ENCODE peak calls at places on chromosomes 5 and 9, in ten cellular contexts. O is body of pancreas; W is bronchial epithelial cell; C is uterus; L is fibroblast of mammary gland; B is HCT116; D is right lobe of liver; J is CD8-positive, alpha-beta T cell; N is fibroblast of pulmonary artery; K is pancreas. T is an unnamed sample.

GRCh38 chr9:105572455-105572854 is 14.5 kb downstream of the FKTN start:
- DNase-seq in O (no peak), W (no peak), C (no peak), L (no peak), B (no peak), D (no peak), J (no peak), N (no peak), K (no peak), T (no peak)

GRCh38 chr5:12743582-12743981 is 839.3 kb upstream of the CTNND2 start:
- DNase-seq in O (no peak), W (no peak), C (no peak), L (no peak), B (no peak), D (no peak), J (no peak), N (no peak), K (no peak), T (no peak)

GRCh38 chr5:111706345-111706744 is 50.6 kb downstream of the NREP start:
- DNase-seq in O (no peak), W (no peak), C (no peak), L (no peak), B (no peak), D (no peak), J (no peak), N (peak; percentile 22), K (no peak), T (no peak)

GRCh38 chr9:91682806-91683205 is 259.2 kb upstream of the NFIL3 start:
- DNase-seq in O (no peak), W (peak; percentile 90), C (no peak), L (peak; percentile 79), B (no peak), D (no peak), J (no peak), N (peak; percentile 22), K (no peak), T (no peak)

GRCh38 chr5:116521173-116521872 is 53.3 kb downstream of the SEMA6A start:
- DNase-seq in O (no peak), W (peak; percentile 40), C (peak; percentile 21), L (peak; percentile 54), B (no peak), D (no peak), J (no peak), N (peak; percentile 14), K (no peak), T (no peak)

GRCh38 chr9:132049900-132050299 is 29.8 kb downstream of the MED27 start:
- DNase-seq in O (no peak), W (peak; percentile 6), C (no peak), L (no peak), B (no peak), D (no peak), J (no peak), N (no peak), K (no peak), T (no peak)

GRCh38 chr5:124370601-124371000 is 375.8 kb downstream of the ZNF608 start:
- DNase-seq in O (no peak), W (no peak), C (no peak), L (no peak), B (no peak), D (no peak), J (no peak), N (no peak), K (no peak), T (no peak)

GRCh38 chr5:39452846-39453245 is 28.1 kb upstream of the DAB2 start:
- DNase-seq in O (no peak), W (no peak), C (no peak), L (peak; percentile 42), B (no peak), D (no peak), J (no peak), N (peak; percentile 44), K (no peak), T (no peak)

DNA sequence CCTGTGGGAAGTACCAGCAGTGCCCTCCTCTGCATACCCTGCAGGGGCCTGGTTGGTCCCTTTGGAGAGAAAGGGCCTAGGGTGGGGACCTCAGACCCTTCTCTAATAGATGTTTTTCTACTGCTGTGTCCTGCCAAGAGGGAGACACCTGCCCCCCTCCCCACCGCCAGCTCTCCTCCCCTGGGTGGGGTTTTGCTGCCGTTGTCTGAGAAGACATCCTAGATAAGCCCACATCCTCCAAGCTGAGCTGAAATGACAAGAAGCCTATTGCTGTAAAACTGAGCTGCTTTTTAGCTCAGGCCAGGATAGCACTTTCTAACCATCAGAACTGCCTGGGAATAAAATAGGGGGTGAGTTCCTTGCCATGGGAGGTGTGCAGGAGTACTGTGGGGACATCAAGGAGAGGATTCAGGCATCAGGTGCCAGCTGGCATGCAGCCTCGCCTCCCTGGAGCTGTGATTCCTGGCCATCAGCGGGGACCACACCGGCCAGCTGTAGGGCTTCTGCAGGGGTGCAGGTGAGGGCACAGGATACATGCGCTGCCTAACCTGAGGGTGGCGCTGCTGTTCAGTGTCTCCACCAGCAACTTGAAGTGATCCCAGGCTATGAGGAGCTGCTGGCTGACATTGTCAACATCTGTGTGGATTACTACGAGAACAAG is 37.9 kb downstream of the CYFIP2 start:
- DNase-seq in O (no peak), W (no peak), C (no peak), L (no peak), B (no peak), D (no peak), J (peak; percentile 77), N (no peak), K (no peak), T (no peak)
- TF ChIP-seq CTCF in O (no peak), W (no peak), C (no peak), L (no peak), B (peak; percentile 44), D (no peak), J (peak; percentile 53), N (no peak), K (no peak), T (no peak)

DNA sequence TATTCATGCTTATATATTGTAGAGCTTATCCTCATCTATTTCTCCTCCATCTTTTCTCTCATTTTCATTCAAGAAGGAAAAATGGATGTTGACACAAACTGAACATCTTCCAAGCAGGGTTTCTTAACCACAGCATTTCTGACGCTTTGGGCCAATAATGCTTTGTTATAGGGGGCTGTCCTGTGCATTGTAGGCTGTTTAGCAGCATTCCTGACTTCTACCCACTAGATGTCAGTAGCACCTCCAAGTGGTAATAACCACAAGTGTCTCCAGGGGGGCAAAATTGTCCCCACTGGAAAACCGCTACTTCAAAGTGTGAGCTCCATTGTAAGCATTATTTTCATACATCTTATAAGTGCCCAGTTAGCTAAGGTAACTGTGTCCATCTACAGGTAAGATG is 2.6 kb upstream of the TXNDC8 start:
- DNase-seq in O (no peak), W (peak; percentile 34), C (no peak), L (peak; percentile 39), B (peak; percentile 24), D (no peak), J (no peak), N (peak; percentile 49), K (no peak), T (no peak)
- TF ChIP-seq CTCF in O (no peak), W (peak; percentile 50), C (no peak), L (peak; percentile 59), B (peak; percentile 60), D (peak; percentile 41), J (no peak), N (peak; percentile 62), K (no peak), T (no peak)

GRCh38 chr5:172869734-172870133 is 35.7 kb downstream of the ERGIC1 start:
- DNase-seq in O (no peak), W (no peak), C (no peak), L (peak; percentile 47), B (no peak), D (no peak), J (no peak), N (no peak), K (no peak), T (no peak)

GRCh38 chr5:172868436-172868923 is 34.4 kb downstream of the ERGIC1 start:
- DNase-seq in O (no peak), W (peak; percentile 78), C (no peak), L (peak; percentile 94), B (peak; percentile 31), D (peak; percentile 44), J (no peak), N (peak; percentile 40), K (no peak), T (no peak)

GRCh38 chr5:172867761-172868435 is 33.8 kb downstream of the ERGIC1 start:
- DNase-seq in O (no peak), W (no peak), C (no peak), L (no peak), B (no peak), D (peak; percentile 3), J (no peak), N (no peak), K (no peak), T (no peak)

GRCh38 chr5:172870261-172870806 is 36.3 kb downstream of the ERGIC1 start:
- DNase-seq in O (no peak), W (peak; percentile 98), C (peak; percentile 44), L (peak; percentile 99), B (no peak), D (peak; percentile 25), J (no peak), N (peak; percentile 93), K (no peak), T (no peak)

DNA sequence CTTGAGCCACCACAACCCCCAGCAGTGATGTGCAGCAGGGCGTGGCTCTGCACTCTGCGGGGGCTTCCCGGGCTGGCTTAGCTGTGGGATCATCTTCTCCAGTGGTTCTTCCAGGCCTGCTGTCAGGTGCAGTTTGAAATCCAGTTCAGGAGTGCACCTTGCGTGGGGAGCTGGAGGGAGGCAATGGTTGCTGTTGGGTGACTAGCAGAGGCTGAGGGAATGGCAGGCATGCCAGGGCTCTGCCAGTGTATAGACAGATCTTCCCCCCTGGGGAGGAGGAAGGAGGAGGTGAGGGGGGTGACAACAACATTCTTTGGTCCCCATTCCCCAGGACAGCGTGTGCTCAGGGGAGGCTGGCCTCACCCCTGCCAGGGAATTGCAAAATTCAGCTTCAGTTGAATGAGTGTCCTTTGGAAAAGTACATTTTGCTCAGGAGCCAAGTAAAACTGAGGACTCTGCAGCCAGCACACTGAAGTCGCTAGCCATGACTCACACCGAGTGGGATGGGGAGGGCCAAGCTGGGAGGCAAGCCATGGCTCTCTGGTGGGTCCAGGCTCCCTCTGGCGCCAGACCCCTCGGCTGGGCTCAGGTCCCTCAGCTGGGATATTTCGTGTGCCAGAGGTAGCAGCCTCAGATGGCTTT is 35.0 kb downstream of the ERGIC1 start:
- DNase-seq in O (peak; percentile 69), W (peak; percentile 80), C (peak; percentile 91), L (peak; percentile 98), B (peak; percentile 21), D (peak; percentile 79), J (no peak), N (peak; percentile 94), K (peak; percentile 77), T (no peak)
- TF ChIP-seq CTCF in O (peak; percentile 31), W (no peak), C (peak; percentile 61), L (peak; percentile 44), B (no peak), D (peak; percentile 24), J (no peak), N (peak; percentile 54), K (no peak), T (no peak)

DNA sequence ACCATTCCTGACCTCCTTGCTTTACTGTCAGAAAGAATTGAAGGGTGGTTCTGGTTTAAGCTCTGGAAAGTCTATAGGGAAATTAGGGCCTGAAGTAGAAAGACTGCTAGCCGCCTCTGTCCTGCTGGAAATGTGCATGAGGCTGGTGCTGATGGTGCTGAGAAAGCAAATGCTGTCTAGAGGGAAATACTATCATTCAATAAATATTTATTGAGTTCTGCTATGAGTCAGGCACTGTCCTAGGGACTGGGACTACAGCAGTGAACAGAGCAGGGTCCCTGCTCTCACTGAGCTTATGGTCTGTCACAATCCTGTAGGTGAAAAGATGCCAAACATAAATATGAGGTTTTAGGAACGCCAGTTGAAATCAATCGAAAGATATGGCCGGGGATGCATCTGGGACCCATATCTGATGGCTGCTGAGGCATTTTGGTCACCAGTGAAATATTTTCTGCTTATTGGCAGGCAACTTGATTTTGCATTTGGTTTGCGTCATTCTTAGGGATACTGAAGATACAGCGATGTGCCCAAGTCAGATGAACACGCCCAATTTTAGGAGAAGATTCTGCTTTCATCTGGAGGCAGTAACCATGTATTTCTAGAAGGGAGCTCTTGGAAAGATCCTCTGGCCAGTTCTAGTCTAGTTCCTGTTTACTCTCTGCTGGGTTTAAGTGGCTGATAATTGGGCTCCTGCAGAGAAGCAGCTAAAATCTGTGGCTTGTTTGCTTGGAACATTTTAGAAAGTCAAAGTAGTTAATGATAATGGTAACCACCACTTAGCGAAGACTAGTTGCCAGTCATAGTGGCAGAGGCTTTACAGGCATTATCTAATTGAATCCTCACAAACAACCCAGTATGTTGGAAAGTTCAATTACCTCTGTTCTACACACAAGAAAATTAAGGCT is 73.3 kb downstream of the INSYN2B start:
- DNase-seq in O (no peak), W (no peak), C (no peak), L (no peak), B (no peak), D (no peak), J (no peak), N (no peak), K (no peak), T (no peak)
- TF ChIP-seq CTCF in O (no peak), W (no peak), C (no peak), L (no peak), B (no peak), D (no peak), J (no peak), N (no peak), K (no peak), T (no peak)